ENCODE peak calls at places on chromosomes 3 and 15, in nine cellular contexts. One of them, this sample, is unnamed.
A peak's percentile ranks its signal among the peaks of the same experiment; 100 is the strongest.

GRCh38 chr3:159458010-159458409 is 530.6 kb upstream of the IL12A start:
- DNase-seq in activated CD8-positive, alpha-beta memory T cell treated with anti-CD3 and anti-CD28 coated beads for 4 hours: no peak
- DNase-seq in renal cortical epithelial cell: peak; percentile 68
- DNase-seq in HEK293T: no peak
- DNase-seq in NCI-H1105 treated with DMSO at 0.1 percent for 48 hours: no peak
- DNase-seq in left ventricle myocardium inferior: no peak
- DNase-seq in activated naive CD4-positive, alpha-beta T cell treated with Interleukin-2 at 50 U/mL for 16 hours: no peak
- DNase-seq in cerebellar cortex: no peak
- DNase-seq in retinal pigment epithelial cell: peak; percentile 87
- DNase-seq in this sample: peak; percentile 91

GRCh38 chr3:178761024-178761423 is 224.8 kb downstream of the KCNMB2 start:
- DNase-seq in activated CD8-positive, alpha-beta memory T cell treated with anti-CD3 and anti-CD28 coated beads for 4 hours: no peak
- DNase-seq in retinal pigment epithelial cell: no peak
- DNase-seq in HEK293T: no peak
- DNase-seq in cerebellar cortex: no peak
- DNase-seq in NCI-H1105 treated with DMSO at 0.1 percent for 48 hours: no peak
- DNase-seq in left ventricle myocardium inferior: no peak
- DNase-seq in activated naive CD4-positive, alpha-beta T cell treated with Interleukin-2 at 50 U/mL for 16 hours: no peak
- DNase-seq in renal cortical epithelial cell: no peak
- DNase-seq in this sample: no peak

GRCh38 chr15:98712845-98713584 is 64.7 kb downstream of the IGF1R start:
- DNase-seq in retinal pigment epithelial cell: no peak
- DNase-seq in renal cortical epithelial cell: no peak
- DNase-seq in HEK293T: no peak
- DNase-seq in cerebellar cortex: no peak
- DNase-seq in NCI-H1105 treated with DMSO at 0.1 percent for 48 hours: no peak
- DNase-seq in left ventricle myocardium inferior: no peak
- DNase-seq in activated CD8-positive, alpha-beta memory T cell treated with anti-CD3 and anti-CD28 coated beads for 4 hours: no peak
- DNase-seq in activated naive CD4-positive, alpha-beta T cell treated with Interleukin-2 at 50 U/mL for 16 hours: no peak
- DNase-seq in this sample: no peak

GRCh38 chr3:156620260-156620659 is 54.1 kb upstream of the TIPARP start:
- DNase-seq in NCI-H1105 treated with DMSO at 0.1 percent for 48 hours: peak; percentile 99
- DNase-seq in retinal pigment epithelial cell: no peak
- DNase-seq in activated naive CD4-positive, alpha-beta T cell treated with Interleukin-2 at 50 U/mL for 16 hours: no peak
- DNase-seq in renal cortical epithelial cell: peak; percentile 88
- DNase-seq in cerebellar cortex: no peak
- DNase-seq in left ventricle myocardium inferior: no peak
- DNase-seq in HEK293T: no peak
- DNase-seq in activated CD8-positive, alpha-beta memory T cell treated with anti-CD3 and anti-CD28 coated beads for 4 hours: no peak
- DNase-seq in this sample: no peak

GRCh38 chr3:135271562-135272290 is 476.7 kb downstream of the EPHB1 start:
- DNase-seq in renal cortical epithelial cell: no peak
- DNase-seq in activated CD8-positive, alpha-beta memory T cell treated with anti-CD3 and anti-CD28 coated beads for 4 hours: no peak
- DNase-seq in retinal pigment epithelial cell: no peak
- DNase-seq in activated naive CD4-positive, alpha-beta T cell treated with Interleukin-2 at 50 U/mL for 16 hours: no peak
- DNase-seq in cerebellar cortex: peak; percentile 34
- DNase-seq in left ventricle myocardium inferior: no peak
- DNase-seq in NCI-H1105 treated with DMSO at 0.1 percent for 48 hours: peak; percentile 100
- DNase-seq in HEK293T: no peak
- DNase-seq in this sample: no peak

GRCh38 chr3:42688016-42688415 is 2.7 kb downstream of the KLHL40 start:
- DNase-seq in retinal pigment epithelial cell: no peak
- DNase-seq in cerebellar cortex: no peak
- DNase-seq in renal cortical epithelial cell: no peak
- DNase-seq in HEK293T: no peak
- DNase-seq in activated CD8-positive, alpha-beta memory T cell treated with anti-CD3 and anti-CD28 coated beads for 4 hours: no peak
- DNase-seq in left ventricle myocardium inferior: peak; percentile 14
- DNase-seq in activated naive CD4-positive, alpha-beta T cell treated with Interleukin-2 at 50 U/mL for 16 hours: no peak
- DNase-seq in NCI-H1105 treated with DMSO at 0.1 percent for 48 hours: no peak
- DNase-seq in this sample: no peak

GRCh38 chr15:49495993-49496747 is 73.1 kb downstream of the FGF7 start:
- DNase-seq in activated CD8-positive, alpha-beta memory T cell treated with anti-CD3 and anti-CD28 coated beads for 4 hours: no peak
- DNase-seq in cerebellar cortex: no peak
- DNase-seq in renal cortical epithelial cell: no peak
- DNase-seq in HEK293T: no peak
- DNase-seq in NCI-H1105 treated with DMSO at 0.1 percent for 48 hours: no peak
- DNase-seq in retinal pigment epithelial cell: no peak
- DNase-seq in activated naive CD4-positive, alpha-beta T cell treated with Interleukin-2 at 50 U/mL for 16 hours: no peak
- DNase-seq in left ventricle myocardium inferior: no peak
- DNase-seq in this sample: no peak

GRCh38 chr3:179318876-179319275 is 4.0 kb upstream of the ZNF639 start:
- DNase-seq in HEK293T: no peak
- DNase-seq in left ventricle myocardium inferior: no peak
- DNase-seq in activated naive CD4-positive, alpha-beta T cell treated with Interleukin-2 at 50 U/mL for 16 hours: no peak
- DNase-seq in NCI-H1105 treated with DMSO at 0.1 percent for 48 hours: no peak
- DNase-seq in cerebellar cortex: no peak
- DNase-seq in renal cortical epithelial cell: no peak
- DNase-seq in activated CD8-positive, alpha-beta memory T cell treated with anti-CD3 and anti-CD28 coated beads for 4 hours: no peak
- DNase-seq in retinal pigment epithelial cell: no peak
- DNase-seq in this sample: no peak

GRCh38 chr15:37101634-37102314 is 1.4 kb upstream of the MEIS2 start:
- DNase-seq in renal cortical epithelial cell: no peak
- DNase-seq in retinal pigment epithelial cell: no peak
- DNase-seq in left ventricle myocardium inferior: peak; percentile 85
- DNase-seq in cerebellar cortex: peak; percentile 67
- DNase-seq in NCI-H1105 treated with DMSO at 0.1 percent for 48 hours: peak; percentile 34
- DNase-seq in activated naive CD4-positive, alpha-beta T cell treated with Interleukin-2 at 50 U/mL for 16 hours: no peak
- DNase-seq in activated CD8-positive, alpha-beta memory T cell treated with anti-CD3 and anti-CD28 coated beads for 4 hours: no peak
- DNase-seq in HEK293T: peak; percentile 34
- DNase-seq in this sample: peak; percentile 94

GRCh38 chr15:99481831-99482230 is 84.0 kb upstream of the MEF2A start:
- DNase-seq in retinal pigment epithelial cell: no peak
- DNase-seq in cerebellar cortex: no peak
- DNase-seq in activated naive CD4-positive, alpha-beta T cell treated with Interleukin-2 at 50 U/mL for 16 hours: no peak
- DNase-seq in NCI-H1105 treated with DMSO at 0.1 percent for 48 hours: no peak
- DNase-seq in activated CD8-positive, alpha-beta memory T cell treated with anti-CD3 and anti-CD28 coated beads for 4 hours: no peak
- DNase-seq in left ventricle myocardium inferior: no peak
- DNase-seq in renal cortical epithelial cell: no peak
- DNase-seq in HEK293T: no peak
- DNase-seq in this sample: no peak

GRCh38 chr3:155131104-155131503 is 51.0 kb downstream of the MME start:
- DNase-seq in cerebellar cortex: no peak
- DNase-seq in activated naive CD4-positive, alpha-beta T cell treated with Interleukin-2 at 50 U/mL for 16 hours: no peak
- DNase-seq in left ventricle myocardium inferior: no peak
- DNase-seq in activated CD8-positive, alpha-beta memory T cell treated with anti-CD3 and anti-CD28 coated beads for 4 hours: no peak
- DNase-seq in renal cortical epithelial cell: peak; percentile 54
- DNase-seq in HEK293T: no peak
- DNase-seq in NCI-H1105 treated with DMSO at 0.1 percent for 48 hours: no peak
- DNase-seq in retinal pigment epithelial cell: peak; percentile 88
- DNase-seq in this sample: peak; percentile 26

GRCh38 chr3:66035763-66036477 is 2.8 kb downstream of the MAGI1 start:
- DNase-seq in cerebellar cortex: peak; percentile 71
- DNase-seq in activated naive CD4-positive, alpha-beta T cell treated with Interleukin-2 at 50 U/mL for 16 hours: no peak
- DNase-seq in NCI-H1105 treated with DMSO at 0.1 percent for 48 hours: no peak
- DNase-seq in retinal pigment epithelial cell: peak; percentile 59
- DNase-seq in activated CD8-positive, alpha-beta memory T cell treated with anti-CD3 and anti-CD28 coated beads for 4 hours: no peak
- DNase-seq in left ventricle myocardium inferior: no peak
- DNase-seq in HEK293T: no peak
- DNase-seq in renal cortical epithelial cell: peak; percentile 84
- DNase-seq in this sample: peak; percentile 71

GRCh38 chr3:53713626-53714025 is 132.6 kb downstream of the CHDH start:
- DNase-seq in cerebellar cortex: no peak
- DNase-seq in activated naive CD4-positive, alpha-beta T cell treated with Interleukin-2 at 50 U/mL for 16 hours: no peak
- DNase-seq in NCI-H1105 treated with DMSO at 0.1 percent for 48 hours: no peak
- DNase-seq in retinal pigment epithelial cell: no peak
- DNase-seq in activated CD8-positive, alpha-beta memory T cell treated with anti-CD3 and anti-CD28 coated beads for 4 hours: no peak
- DNase-seq in renal cortical epithelial cell: no peak
- DNase-seq in left ventricle myocardium inferior: no peak
- DNase-seq in HEK293T: no peak
- DNase-seq in this sample: no peak

GRCh38 chr3:42501321-42501680 is 1.1 kb upstream of the VIPR1 start:
- DNase-seq in activated CD8-positive, alpha-beta memory T cell treated with anti-CD3 and anti-CD28 coated beads for 4 hours: no peak
- DNase-seq in renal cortical epithelial cell: no peak
- DNase-seq in cerebellar cortex: peak; percentile 53
- DNase-seq in HEK293T: no peak
- DNase-seq in NCI-H1105 treated with DMSO at 0.1 percent for 48 hours: peak; percentile 6
- DNase-seq in left ventricle myocardium inferior: no peak
- DNase-seq in activated naive CD4-positive, alpha-beta T cell treated with Interleukin-2 at 50 U/mL for 16 hours: peak; percentile 16
- DNase-seq in retinal pigment epithelial cell: no peak
- DNase-seq in this sample: no peak

GRCh38 chr3:51393096-51393495 is 2.0 kb downstream of the RBM15B start:
- DNase-seq in left ventricle myocardium inferior: no peak
- DNase-seq in NCI-H1105 treated with DMSO at 0.1 percent for 48 hours: no peak
- DNase-seq in HEK293T: no peak
- DNase-seq in retinal pigment epithelial cell: no peak
- DNase-seq in activated CD8-positive, alpha-beta memory T cell treated with anti-CD3 and anti-CD28 coated beads for 4 hours: no peak
- DNase-seq in renal cortical epithelial cell: no peak
- DNase-seq in cerebellar cortex: no peak
- DNase-seq in activated naive CD4-positive, alpha-beta T cell treated with Interleukin-2 at 50 U/mL for 16 hours: no peak
- DNase-seq in this sample: no peak

This sample was measured in astrocyte of the hippocampus.